ENCODE peak calls at places on chromosome 16, in nine cellular contexts. Q, W, S, C, I, H, M, U and G are unnamed samples.
A peak's percentile ranks its signal among the peaks of the same experiment; 100 is the strongest.

GRCh38 chr16:2388875-2389433 is 40.3 kb upstream of the CCNF start:
- DNase-seq in H (peak; percentile 95), U (no peak), S (no peak), M (no peak), Q (no peak), I (no peak), C (no peak), W (no peak), G (no peak)

GRCh38 chr16:89052824-89053724 is 40.6 kb upstream of the ACSF3 start:
- DNase-seq in Q (no peak), I (peak; percentile 26), H (peak; percentile 57), C (no peak), W (peak; percentile 66), S (peak; percentile 17), M (no peak), U (no peak), G (no peak)

GRCh38 chr16:31535737-31536136 is 8.0 kb downstream of the AHSP start:
- DNase-seq in Q (no peak), C (no peak), I (no peak), W (no peak), H (no peak), S (no peak), U (no peak), M (no peak), G (no peak)

GRCh38 chr16:31870809-31871208 is 2.8 kb upstream of the ZNF267 start:
- DNase-seq in I (no peak), Q (no peak), W (no peak), S (no peak), H (no peak), M (no peak), C (no peak), U (no peak), G (no peak)

GRCh38 chr16:89523680-89524344 is 15.6 kb downstream of the SPG7 start:
- DNase-seq in Q (no peak), C (no peak), M (no peak), H (no peak), W (no peak), I (no peak), S (no peak), U (no peak), G (no peak)

GRCh38 chr16:57871457-57871856 is 69.2 kb upstream of the KIFC3 start:
- DNase-seq in S (no peak), W (peak; percentile 62), H (no peak), C (no peak), U (no peak), I (no peak), Q (no peak), M (no peak), G (no peak)

GRCh38 chr16:54647731-54648221 is 282.9 kb upstream of the IRX5 start:
- DNase-seq in H (peak; percentile 48), C (no peak), Q (no peak), I (peak; percentile 33), S (no peak), W (no peak), M (no peak), U (no peak), G (no peak)

GRCh38 chr16:73019456-73020362 is 28.2 kb downstream of the ZFHX3 start:
- DNase-seq in M (peak; percentile 44), C (no peak), Q (no peak), I (no peak), U (no peak), W (no peak), H (no peak), S (no peak), G (peak; percentile 38)

GRCh38 chr16:3038256-3038655 is 1.5 kb upstream of the BICDL2 start:
- DNase-seq in W (no peak), H (peak; percentile 27), S (no peak), C (no peak), Q (no peak), I (no peak), M (no peak), U (no peak), G (no peak)

GRCh38 chr16:20626971-20627370 is 50.8 kb upstream of the ACSM2B start:
- DNase-seq in H (no peak), U (no peak), W (no peak), I (no peak), Q (no peak), S (no peak), C (no peak), M (no peak), G (no peak)

GRCh38 chr16:58243528-58244004 is 45.7 kb upstream of the CSNK2A2 start:
- DNase-seq in H (no peak), U (no peak), S (no peak), M (peak; percentile 37), C (peak; percentile 31), Q (peak; percentile 54), I (no peak), W (no peak), G (no peak)

GRCh38 chr16:48432136-48432535 is 46.9 kb upstream of the SIAH1 start:
- DNase-seq in H (no peak), W (no peak), C (peak; percentile 28), I (no peak), U (no peak), M (no peak), Q (peak; percentile 28), S (no peak), G (no peak)

GRCh38 chr16:9072806-9073341 is 18.6 kb upstream of the HAPSTR1 start:
- DNase-seq in C (no peak), Q (no peak), U (peak; percentile 41), I (no peak), S (no peak), H (no peak), W (no peak), M (no peak), G (no peak)

GRCh38 chr16:30958164-30959083 is 870 bp downstream of the SETD1A start:
- DNase-seq in I (no peak), U (no peak), S (no peak), Q (peak; percentile 81), W (peak; percentile 39), H (no peak), M (peak; percentile 82), C (peak; percentile 82), G (no peak)

GRCh38 chr16:67391424-67392300 is 1.6 kb downstream of the TPPP3 start:
- DNase-seq in U (no peak), W (peak; percentile 14), C (no peak), I (no peak), H (peak; percentile 64), Q (no peak), S (no peak), M (no peak), G (no peak)

GRCh38 chr16:2090819-2091721 is 43.3 kb downstream of the TSC2 start:
- DNase-seq in H (peak; percentile 51), I (peak; percentile 70), U (no peak), C (no peak), Q (no peak), W (no peak), S (no peak), M (peak; percentile 93), G (no peak)

GRCh38 chr16:29808219-29808900 is 2.0 kb downstream of the MAZ start:
- DNase-seq in M (no peak), Q (no peak), C (no peak), H (no peak), I (no peak), W (no peak), S (no peak), U (peak; percentile 50), G (no peak)